ENCODE peak calls at places on chromosomes 1 and 21, in nine cellular contexts. H, R, D, X, B, K, Z, L and A are unnamed samples.

GRCh38 chr1:23593042-23593521 is 33.8 kb upstream of the ID3 start:
- DNase-seq in L (no peak), D (no peak), B (peak), H (no peak), Z (no peak), R (no peak), X (no peak), K (peak), A (no peak)

GRCh38 chr1:33824971-33825370 is 38.9 kb upstream of the HMGB4 start:
- DNase-seq in R (no peak), H (no peak), B (no peak), D (no peak), Z (no peak), L (no peak), K (no peak), X (no peak), A (no peak)

GRCh38 chr1:36752891-36753361 is 270.2 kb upstream of the CSF3R start:
- DNase-seq in H (no peak), D (no peak), Z (no peak), L (no peak), B (peak), K (no peak), R (no peak), X (no peak), A (no peak)

GRCh38 chr1:183281039-183281438 is 95.0 kb downstream of the LAMC2 start:
- DNase-seq in L (peak), D (no peak), Z (no peak), B (peak), X (no peak), K (no peak), R (no peak), H (no peak), A (peak)

GRCh38 chr1:232899278-232899677 is 51.1 kb upstream of the NTPCR start:
- DNase-seq in Z (no peak), R (no peak), H (no peak), D (no peak), K (no peak), B (no peak), X (no peak), L (no peak), A (no peak)

GRCh38 chr1:51237313-51237700 is 1.2 kb downstream of the RNF11 start:
- DNase-seq in D (no peak), B (peak), X (no peak), Z (no peak), L (no peak), K (no peak), R (no peak), H (no peak), A (no peak)

GRCh38 chr1:75630004-75630403 is 19.1 kb upstream of the SLC44A5 start:
- DNase-seq in D (no peak), B (no peak), K (no peak), Z (no peak), L (no peak), H (no peak), R (no peak), X (no peak), A (no peak)

GRCh38 chr1:164726235-164726634 is 167.3 kb downstream of the PBX1 start:
- DNase-seq in D (no peak), H (peak), R (no peak), L (no peak), X (no peak), Z (no peak), B (peak), K (no peak), A (peak)

GRCh38 chr1:66761273-66761672 is 9.0 kb downstream of the DYNLT5 start:
- DNase-seq in X (no peak), B (peak), K (no peak), D (no peak), R (no peak), Z (no peak), L (no peak), H (peak), A (no peak)

GRCh38 chr1:111582016-111582415 is 37.6 kb upstream of the RAP1A start:
- DNase-seq in D (no peak), L (no peak), Z (no peak), H (no peak), R (no peak), X (no peak), B (no peak), K (no peak), A (no peak)

GRCh38 chr21:17903029-17903806 is 84.1 kb upstream of the C21orf91 start:
- DNase-seq in X (peak), K (no peak), L (no peak), B (peak), H (peak), D (peak), Z (peak), R (no peak), A (no peak)

GRCh38 chr21:36428789-36429671 is 43.8 kb downstream of the CHAF1B start:
- DNase-seq in X (no peak), Z (no peak), D (no peak), K (no peak), B (peak), R (no peak), L (no peak), H (no peak), A (no peak)

GRCh38 chr21:36431252-36431651 is 46.1 kb downstream of the CHAF1B start:
- DNase-seq in K (no peak), X (no peak), Z (no peak), D (no peak), B (no peak), L (no peak), R (no peak), H (no peak), A (no peak)

GRCh38 chr21:36427502-36427901 is 42.3 kb downstream of the CHAF1B start:
- DNase-seq in R (no peak), B (no peak), Z (no peak), D (no peak), X (no peak), L (no peak), K (no peak), H (no peak), A (no peak)

GRCh38 chr21:36430841-36431240 is 45.6 kb downstream of the CHAF1B start:
- DNase-seq in Z (no peak), R (no peak), L (no peak), B (no peak), D (no peak), K (no peak), X (no peak), H (no peak), A (no peak)

GRCh38 chr21:36429672-36430546 is 44.7 kb downstream of the CHAF1B start:
- DNase-seq in K (peak), D (peak), H (peak), L (peak), Z (peak), B (peak), R (peak), X (peak), A (peak)
- TF ChIP-seq CTCF in K (peak), D (peak), H (peak), L (peak), Z (peak), B (peak), R (no peak), X (no peak), A (peak)

DNA sequence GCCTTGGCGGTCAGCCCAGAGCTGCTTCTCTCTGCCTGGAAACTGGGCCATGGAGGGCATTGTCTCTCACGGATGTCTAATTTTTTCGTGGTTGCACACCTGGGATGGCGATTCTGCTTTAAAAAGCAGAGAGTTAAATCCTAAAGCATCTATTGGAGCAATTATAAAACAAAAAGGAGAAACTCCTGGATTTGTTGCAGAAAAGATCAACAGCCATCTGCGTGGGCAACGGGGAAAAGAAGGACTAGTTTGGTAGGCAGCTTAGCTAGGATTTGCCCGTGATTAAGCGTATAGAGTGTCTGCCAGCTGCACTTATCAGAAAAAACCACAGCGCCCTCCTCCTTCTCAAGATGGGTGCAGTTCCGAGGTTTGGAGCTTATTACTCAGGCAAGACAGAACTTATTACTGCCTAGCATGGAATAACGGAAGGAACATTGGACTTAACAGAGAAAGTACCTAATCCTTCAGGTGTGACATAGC is 524 bp upstream of the SLC25A24 start:
- DNase-seq in R (peak), D (no peak), B (peak), K (peak), L (peak), Z (peak), X (peak), H (peak), A (peak)
- TF ChIP-seq CTCF in R (no peak), D (no peak), B (peak), K (peak), L (no peak), Z (peak), X (no peak), H (peak), A (no peak)

GRCh38 chr21:46256501-46256994 is 28.0 kb upstream of the LSS start:
- DNase-seq in D (no peak), K (no peak), H (no peak), B (no peak), L (no peak), X (no peak), Z (no peak), R (peak), A (peak)
- TF ChIP-seq CTCF in D (no peak), K (no peak), H (no peak), B (no peak), L (no peak), X (no peak), Z (no peak), R (peak), A (peak)

DNA sequence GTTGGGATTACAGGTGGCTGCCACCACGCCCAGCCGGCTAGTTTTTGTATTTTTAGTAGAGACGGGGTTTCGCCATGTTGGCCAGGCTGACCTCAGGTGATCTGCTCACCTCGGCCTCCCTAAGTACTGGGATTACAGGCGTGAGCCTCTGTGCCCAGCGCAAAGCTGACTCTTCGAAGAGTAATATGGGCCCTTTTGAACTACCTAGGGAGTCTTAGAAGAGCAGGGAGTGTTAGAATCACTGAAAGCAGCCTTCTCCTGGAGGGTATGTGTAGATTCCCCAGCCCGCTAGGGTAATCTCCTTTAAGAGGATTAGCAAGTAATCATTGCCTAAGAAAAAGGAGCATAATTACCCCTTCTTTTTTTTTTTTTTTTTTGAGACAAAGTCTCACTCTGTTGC is 6.5 kb upstream of the MAST2 start:
- DNase-seq in D (no peak), H (no peak), K (no peak), L (no peak), X (no peak), B (no peak), Z (no peak), R (no peak), A (no peak)
- TF ChIP-seq CTCF in D (no peak), H (no peak), K (no peak), L (no peak), X (no peak), B (no peak), Z (no peak), R (no peak), A (no peak)

GRCh38 chr21:39025198-39025597 is 158.1 kb downstream of the PSMG1 start:
- DNase-seq in H (no peak), R (no peak), B (no peak), X (no peak), K (no peak), D (no peak), Z (no peak), L (no peak), A (no peak)

GRCh38 chr21:39022035-39022900 is 161.0 kb downstream of the PSMG1 start:
- DNase-seq in B (no peak), X (no peak), R (no peak), L (no peak), H (no peak), Z (no peak), D (no peak), K (no peak), A (no peak)

GRCh38 chr21:39024538-39024937 is 158.7 kb downstream of the PSMG1 start:
- DNase-seq in L (no peak), D (no peak), H (no peak), B (no peak), K (no peak), R (no peak), X (no peak), Z (no peak), A (no peak)

GRCh38 chr21:39021475-39021832 is 161.8 kb downstream of the PSMG1 start:
- DNase-seq in R (no peak), X (no peak), L (no peak), B (no peak), D (no peak), K (no peak), Z (no peak), H (no peak), A (no peak)

DNA sequence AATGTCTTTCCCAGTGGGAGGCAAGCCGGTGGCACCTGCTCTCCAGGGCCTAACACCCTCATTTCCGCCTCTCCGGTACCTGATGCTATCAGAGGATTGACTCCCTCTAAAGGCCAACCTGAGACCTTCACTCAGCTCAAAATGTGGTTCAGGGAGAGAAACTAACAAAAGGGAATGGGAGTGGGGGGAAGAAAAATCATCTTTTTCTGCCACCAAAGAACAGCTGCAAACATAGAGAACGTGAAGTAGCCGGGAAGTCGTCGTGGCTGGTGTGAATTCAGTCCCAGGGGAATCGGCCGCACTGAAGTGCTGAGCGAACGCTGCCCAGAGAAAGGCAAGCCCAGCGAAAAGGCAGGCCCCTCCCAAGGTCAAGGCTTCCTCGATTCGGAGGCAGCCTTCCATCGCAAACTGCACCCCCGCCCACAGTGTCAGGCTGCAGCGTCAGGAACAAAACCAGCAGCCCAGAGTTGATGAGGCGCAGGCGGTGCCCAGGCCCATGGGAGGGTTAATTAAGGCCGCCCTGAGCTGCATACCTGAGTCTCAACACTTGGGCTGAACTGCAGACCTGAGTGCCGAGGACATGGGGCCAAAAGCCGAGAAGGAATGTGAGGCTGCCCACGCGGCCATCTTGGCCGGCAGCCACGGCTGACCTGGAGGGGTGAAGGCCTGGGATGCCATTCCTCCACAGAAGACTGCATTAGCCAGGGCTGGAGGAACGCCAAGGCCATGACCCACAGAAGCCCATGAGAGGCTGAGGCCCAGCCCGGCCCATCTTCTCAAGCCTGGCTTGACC is 160.2 kb downstream of the PSMG1 start:
- DNase-seq in H (no peak), X (no peak), L (peak), D (no peak), K (no peak), R (peak), Z (peak), B (no peak), A (peak)
- TF ChIP-seq CTCF in H (no peak), X (no peak), L (peak), D (no peak), K (peak), R (peak), Z (peak), B (peak), A (no peak)